ENCODE peak calls at places on chromosomes 11 and 22, in eight cellular contexts. One of them, this sample, is unnamed.
A peak's percentile ranks its signal among the peaks of the same experiment; 100 is the strongest.

GRCh38 chr11:131912127-131912526 is 541.7 kb downstream of the NTM start:
- DNase-seq in WERI-Rb-1: no peak
- DNase-seq in mucosa of descending colon: no peak
- DNase-seq in dorsolateral prefrontal cortex: no peak
- DNase-seq in omental fat pad: no peak
- DNase-seq in H1: no peak
- DNase-seq in uterus: no peak
- DNase-seq in colonic mucosa: no peak
- DNase-seq in this sample: no peak

GRCh38 chr11:125173027-125173426 is 8.5 kb downstream of the PKNOX2 start:
- DNase-seq in WERI-Rb-1: no peak
- DNase-seq in mucosa of descending colon: no peak
- DNase-seq in dorsolateral prefrontal cortex: no peak
- DNase-seq in omental fat pad: no peak
- DNase-seq in H1: no peak
- DNase-seq in uterus: no peak
- DNase-seq in colonic mucosa: no peak
- DNase-seq in this sample: no peak

GRCh38 chr11:34302046-34302921 is 55.5 kb downstream of the ABTB2 start:
- DNase-seq in WERI-Rb-1: no peak
- DNase-seq in mucosa of descending colon: no peak
- DNase-seq in dorsolateral prefrontal cortex: no peak
- DNase-seq in omental fat pad: no peak
- DNase-seq in H1: no peak
- DNase-seq in uterus: no peak
- DNase-seq in colonic mucosa: no peak
- DNase-seq in this sample: no peak

GRCh38 chr11:117547911-117548310 is 220.3 kb downstream of the CEP164 start:
- DNase-seq in WERI-Rb-1: no peak
- DNase-seq in mucosa of descending colon: peak; percentile 11
- DNase-seq in dorsolateral prefrontal cortex: no peak
- DNase-seq in omental fat pad: no peak
- DNase-seq in H1: no peak
- DNase-seq in uterus: no peak
- DNase-seq in colonic mucosa: no peak
- DNase-seq in this sample: no peak

GRCh38 chr11:69876013-69876412 is 56.8 kb upstream of the FGF3 start:
- DNase-seq in WERI-Rb-1: no peak
- DNase-seq in mucosa of descending colon: no peak
- DNase-seq in dorsolateral prefrontal cortex: peak; percentile 21
- DNase-seq in omental fat pad: peak; percentile 8
- DNase-seq in H1: no peak
- DNase-seq in uterus: no peak
- DNase-seq in colonic mucosa: no peak
- DNase-seq in this sample: peak; percentile 25

GRCh38 chr11:31818874-31819331 is 7.8 kb upstream of the PAX6 start:
- DNase-seq in WERI-Rb-1: no peak
- DNase-seq in mucosa of descending colon: no peak
- DNase-seq in dorsolateral prefrontal cortex: no peak
- DNase-seq in omental fat pad: no peak
- DNase-seq in H1: no peak
- DNase-seq in uterus: no peak
- DNase-seq in colonic mucosa: no peak
- DNase-seq in this sample: no peak

GRCh38 chr11:10878408-10879214 is 20.8 kb upstream of the ZBED5 start:
- DNase-seq in WERI-Rb-1: peak; percentile 58
- DNase-seq in mucosa of descending colon: no peak
- DNase-seq in dorsolateral prefrontal cortex: no peak
- DNase-seq in omental fat pad: no peak
- DNase-seq in H1: no peak
- DNase-seq in uterus: no peak
- DNase-seq in colonic mucosa: peak; percentile 61
- DNase-seq in this sample: no peak

GRCh38 chr11:104663190-104664140 is 234.8 kb downstream of the CASP12 start:
- DNase-seq in WERI-Rb-1: no peak
- DNase-seq in mucosa of descending colon: no peak
- DNase-seq in dorsolateral prefrontal cortex: no peak
- DNase-seq in omental fat pad: no peak
- DNase-seq in H1: no peak
- DNase-seq in uterus: no peak
- DNase-seq in colonic mucosa: no peak
- DNase-seq in this sample: no peak

GRCh38 chr11:2271327-2272240 is 1.2 kb upstream of the ASCL2 start:
- DNase-seq in WERI-Rb-1: no peak
- DNase-seq in mucosa of descending colon: peak; percentile 43
- DNase-seq in dorsolateral prefrontal cortex: no peak
- DNase-seq in omental fat pad: peak; percentile 6
- DNase-seq in H1: no peak
- DNase-seq in uterus: no peak
- DNase-seq in colonic mucosa: peak; percentile 15
- DNase-seq in this sample: no peak

GRCh38 chr11:57635236-57635635 is 14.5 kb downstream of the YPEL4 start:
- DNase-seq in WERI-Rb-1: no peak
- DNase-seq in mucosa of descending colon: no peak
- DNase-seq in dorsolateral prefrontal cortex: no peak
- DNase-seq in omental fat pad: no peak
- DNase-seq in H1: no peak
- DNase-seq in uterus: no peak
- DNase-seq in colonic mucosa: no peak
- DNase-seq in this sample: no peak

GRCh38 chr22:40009231-40009769 is 14.5 kb downstream of the FAM83F start:
- DNase-seq in WERI-Rb-1: peak; percentile 93
- DNase-seq in mucosa of descending colon: peak; percentile 52
- DNase-seq in dorsolateral prefrontal cortex: no peak
- DNase-seq in omental fat pad: no peak
- DNase-seq in H1: no peak
- DNase-seq in uterus: no peak
- DNase-seq in colonic mucosa: peak; percentile 59
- DNase-seq in this sample: no peak

GRCh38 chr11:75107187-75107586 is 10.5 kb upstream of the OR2AT4 start:
- DNase-seq in WERI-Rb-1: no peak
- DNase-seq in mucosa of descending colon: no peak
- DNase-seq in dorsolateral prefrontal cortex: no peak
- DNase-seq in omental fat pad: no peak
- DNase-seq in H1: no peak
- DNase-seq in uterus: no peak
- DNase-seq in colonic mucosa: no peak
- DNase-seq in this sample: no peak

GRCh38 chr11:6735306-6735705 is 36.5 kb downstream of the OR2AG2 start:
- DNase-seq in WERI-Rb-1: no peak
- DNase-seq in mucosa of descending colon: no peak
- DNase-seq in dorsolateral prefrontal cortex: no peak
- DNase-seq in omental fat pad: no peak
- DNase-seq in H1: no peak
- DNase-seq in uterus: no peak
- DNase-seq in colonic mucosa: no peak
- DNase-seq in this sample: no peak

GRCh38 chr11:134399293-134399654 is 12.8 kb downstream of the B3GAT1 start:
- DNase-seq in WERI-Rb-1: no peak
- DNase-seq in mucosa of descending colon: no peak
- DNase-seq in dorsolateral prefrontal cortex: no peak
- DNase-seq in omental fat pad: no peak
- DNase-seq in H1: no peak
- DNase-seq in uterus: no peak
- DNase-seq in colonic mucosa: no peak
- DNase-seq in this sample: no peak

GRCh38 chr11:120326845-120327281 is 1.8 kb downstream of the TLCD5 start:
- DNase-seq in WERI-Rb-1: no peak
- DNase-seq in mucosa of descending colon: no peak
- DNase-seq in dorsolateral prefrontal cortex: no peak
- DNase-seq in omental fat pad: no peak
- DNase-seq in H1: no peak
- DNase-seq in uterus: no peak
- DNase-seq in colonic mucosa: no peak
- DNase-seq in this sample: no peak

GRCh38 chr11:120327311-120327710 is 2.2 kb downstream of the TLCD5 start:
- DNase-seq in WERI-Rb-1: no peak
- DNase-seq in mucosa of descending colon: no peak
- DNase-seq in dorsolateral prefrontal cortex: no peak
- DNase-seq in omental fat pad: no peak
- DNase-seq in H1: no peak
- DNase-seq in uterus: no peak
- DNase-seq in colonic mucosa: no peak
- DNase-seq in this sample: no peak

GRCh38 chr11:120329556-120329955 is 4.5 kb downstream of the TLCD5 start:
- DNase-seq in WERI-Rb-1: no peak
- DNase-seq in mucosa of descending colon: no peak
- DNase-seq in dorsolateral prefrontal cortex: no peak
- DNase-seq in omental fat pad: no peak
- DNase-seq in H1: no peak
- DNase-seq in uterus: no peak
- DNase-seq in colonic mucosa: no peak
- DNase-seq in this sample: no peak

GRCh38 chr11:120326228-120326627 is 1.1 kb downstream of the TLCD5 start:
- DNase-seq in WERI-Rb-1: no peak
- DNase-seq in mucosa of descending colon: no peak
- DNase-seq in dorsolateral prefrontal cortex: no peak
- DNase-seq in omental fat pad: no peak
- DNase-seq in H1: no peak
- DNase-seq in uterus: no peak
- DNase-seq in colonic mucosa: no peak
- DNase-seq in this sample: no peak

GRCh38 chr11:120324932-120325810 is at the start of gene TLCD5:
- DNase-seq in WERI-Rb-1: peak; percentile 90
- DNase-seq in mucosa of descending colon: peak; percentile 67
- DNase-seq in dorsolateral prefrontal cortex: peak; percentile 63
- DNase-seq in omental fat pad: no peak
- DNase-seq in H1: peak; percentile 70
- DNase-seq in uterus: peak; percentile 71
- DNase-seq in colonic mucosa: no peak
- DNase-seq in this sample: peak; percentile 80
- TF ChIP-seq CTCF in WERI-Rb-1: peak; percentile 18
- TF ChIP-seq CTCF in mucosa of descending colon: no peak
- TF ChIP-seq CTCF in dorsolateral prefrontal cortex: no peak
- TF ChIP-seq CTCF in omental fat pad: no peak
- TF ChIP-seq CTCF in H1: peak; percentile 19
- TF ChIP-seq CTCF in uterus: peak; percentile 10
- TF ChIP-seq CTCF in colonic mucosa: no peak
- TF ChIP-seq CTCF in this sample: no peak

DNA sequence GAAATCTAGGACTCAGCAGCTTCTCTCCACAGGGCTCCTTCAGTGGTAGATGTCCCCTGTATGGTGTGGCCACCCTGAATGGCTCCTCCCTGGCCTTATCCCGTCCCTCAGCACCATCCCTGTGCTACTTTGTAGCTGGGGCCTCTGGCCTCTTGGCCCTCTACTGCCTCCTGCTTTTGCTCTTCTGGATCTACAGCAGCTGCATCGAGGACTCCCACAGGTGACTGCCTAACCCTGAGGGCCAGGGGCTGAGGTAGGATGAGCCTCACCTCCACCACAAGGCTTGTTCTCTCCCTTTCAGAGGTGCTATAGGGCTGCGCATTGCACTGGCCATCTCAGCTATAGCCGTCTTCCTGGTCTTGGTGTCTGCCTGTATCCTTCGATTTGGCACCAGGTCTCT is 1.8 kb downstream of the TMEM179B start:
- DNase-seq in WERI-Rb-1: no peak
- DNase-seq in mucosa of descending colon: peak; percentile 28
- DNase-seq in dorsolateral prefrontal cortex: no peak
- DNase-seq in omental fat pad: no peak
- DNase-seq in H1: no peak
- DNase-seq in uterus: no peak
- DNase-seq in colonic mucosa: no peak
- DNase-seq in this sample: no peak
- TF ChIP-seq CTCF in WERI-Rb-1: no peak
- TF ChIP-seq CTCF in mucosa of descending colon: no peak
- TF ChIP-seq CTCF in dorsolateral prefrontal cortex: no peak
- TF ChIP-seq CTCF in omental fat pad: no peak
- TF ChIP-seq CTCF in H1: peak; percentile 47
- TF ChIP-seq CTCF in uterus: no peak
- TF ChIP-seq CTCF in colonic mucosa: no peak
- TF ChIP-seq CTCF in this sample: no peak

GRCh38 chr11:27705873-27706820 is 5.9 kb upstream of the BDNF start:
- DNase-seq in WERI-Rb-1: peak; percentile 55
- DNase-seq in mucosa of descending colon: no peak
- DNase-seq in dorsolateral prefrontal cortex: no peak
- DNase-seq in omental fat pad: no peak
- DNase-seq in H1: no peak
- DNase-seq in uterus: no peak
- DNase-seq in colonic mucosa: no peak
- DNase-seq in this sample: no peak
- TF ChIP-seq CTCF in WERI-Rb-1: peak; percentile 70
- TF ChIP-seq CTCF in mucosa of descending colon: peak; percentile 54
- TF ChIP-seq CTCF in dorsolateral prefrontal cortex: peak; percentile 55
- TF ChIP-seq CTCF in omental fat pad: no peak
- TF ChIP-seq CTCF in H1: peak; percentile 84
- TF ChIP-seq CTCF in uterus: no peak
- TF ChIP-seq CTCF in colonic mucosa: peak; percentile 66
- TF ChIP-seq CTCF in this sample: peak; percentile 72

GRCh38 chr11:16191852-16192240 is 164.5 kb downstream of the SOX6 start:
- DNase-seq in WERI-Rb-1: peak; percentile 22
- DNase-seq in mucosa of descending colon: no peak
- DNase-seq in dorsolateral prefrontal cortex: no peak
- DNase-seq in omental fat pad: no peak
- DNase-seq in H1: no peak
- DNase-seq in uterus: no peak
- DNase-seq in colonic mucosa: no peak
- DNase-seq in this sample: peak; percentile 55

GRCh38 chr11:16193897-16194381 is 162.4 kb downstream of the SOX6 start:
- DNase-seq in WERI-Rb-1: no peak
- DNase-seq in mucosa of descending colon: no peak
- DNase-seq in dorsolateral prefrontal cortex: no peak
- DNase-seq in omental fat pad: no peak
- DNase-seq in H1: no peak
- DNase-seq in uterus: no peak
- DNase-seq in colonic mucosa: no peak
- DNase-seq in this sample: no peak

GRCh38 chr11:16194566-16194965 is 161.8 kb downstream of the SOX6 start:
- DNase-seq in WERI-Rb-1: no peak
- DNase-seq in mucosa of descending colon: no peak
- DNase-seq in dorsolateral prefrontal cortex: no peak
- DNase-seq in omental fat pad: no peak
- DNase-seq in H1: no peak
- DNase-seq in uterus: no peak
- DNase-seq in colonic mucosa: no peak
- DNase-seq in this sample: no peak

GRCh38 chr11:16195659-16196058 is 160.7 kb downstream of the SOX6 start:
- DNase-seq in WERI-Rb-1: no peak
- DNase-seq in mucosa of descending colon: no peak
- DNase-seq in dorsolateral prefrontal cortex: no peak
- DNase-seq in omental fat pad: no peak
- DNase-seq in H1: no peak
- DNase-seq in uterus: no peak
- DNase-seq in colonic mucosa: no peak
- DNase-seq in this sample: no peak

DNA sequence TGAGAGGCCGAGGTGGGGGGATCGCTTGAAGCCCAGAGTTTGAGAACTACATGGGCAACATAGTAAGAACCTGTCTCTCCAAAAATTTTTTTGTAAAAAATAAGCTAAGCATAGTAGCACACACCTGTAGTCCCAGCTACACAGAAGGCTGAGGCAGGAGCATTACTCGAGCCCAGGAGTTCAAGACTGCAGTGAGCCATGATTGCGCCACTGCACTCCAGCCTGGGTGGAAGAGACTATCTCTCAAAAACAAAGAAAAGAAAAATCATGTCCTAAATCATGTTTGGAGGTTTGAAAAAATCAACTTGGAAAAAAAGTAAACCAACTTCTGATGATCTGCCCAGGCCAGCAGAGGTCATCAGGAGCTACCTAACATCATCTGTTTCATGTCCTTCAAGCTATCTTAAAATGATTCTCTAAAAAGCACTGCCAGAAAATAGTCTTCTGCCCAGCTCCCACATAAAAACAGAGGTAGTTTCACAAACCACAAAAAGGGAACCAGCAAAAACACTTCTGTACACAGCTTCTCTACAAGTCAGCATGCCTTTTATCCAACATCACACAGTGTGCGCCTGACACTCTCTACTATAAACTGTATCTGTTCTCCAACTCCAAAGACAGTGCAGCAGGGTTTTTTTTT is 165.0 kb downstream of the SOX6 start:
- DNase-seq in WERI-Rb-1: no peak
- DNase-seq in mucosa of descending colon: no peak
- DNase-seq in dorsolateral prefrontal cortex: no peak
- DNase-seq in omental fat pad: no peak
- DNase-seq in H1: no peak
- DNase-seq in uterus: no peak
- DNase-seq in colonic mucosa: no peak
- DNase-seq in this sample: no peak
- TF ChIP-seq CTCF in WERI-Rb-1: peak; percentile 36
- TF ChIP-seq CTCF in mucosa of descending colon: no peak
- TF ChIP-seq CTCF in dorsolateral prefrontal cortex: no peak
- TF ChIP-seq CTCF in omental fat pad: no peak
- TF ChIP-seq CTCF in H1: peak; percentile 13
- TF ChIP-seq CTCF in uterus: no peak
- TF ChIP-seq CTCF in colonic mucosa: no peak
- TF ChIP-seq CTCF in this sample: no peak